ENCODE peak calls at places on chromosomes 4 and X, in six cellular contexts. One of them, this sample, is unnamed.
A peak's percentile ranks its signal among the peaks of the same experiment; 100 is the strongest.

GRCh38 chr4:57490520-57490919 is 380.3 kb upstream of the IGFBP7 start:
- DNase-seq in cardiac muscle cell: no peak
- DNase-seq in lower lobe of right lung: no peak
- DNase-seq in NT2/D1: no peak
- DNase-seq in lung: no peak
- DNase-seq in transverse colon: no peak
- DNase-seq in this sample: no peak

GRCh38 chr4:176271749-176272148 is 2.7 kb upstream of the ASB5 start:
- DNase-seq in lower lobe of right lung: no peak
- DNase-seq in cardiac muscle cell: no peak
- DNase-seq in NT2/D1: no peak
- DNase-seq in lung: no peak
- DNase-seq in transverse colon: no peak
- DNase-seq in this sample: no peak

GRCh38 chr4:122692641-122693520 is 39.6 kb upstream of the BBS12 start:
- DNase-seq in NT2/D1: no peak
- DNase-seq in cardiac muscle cell: peak; percentile 51
- DNase-seq in lung: no peak
- DNase-seq in lower lobe of right lung: no peak
- DNase-seq in transverse colon: no peak
- DNase-seq in this sample: no peak

GRCh38 chr4:95761871-95762270 is 78.0 kb upstream of the PDHA2 start:
- DNase-seq in lung: no peak
- DNase-seq in lower lobe of right lung: no peak
- DNase-seq in NT2/D1: no peak
- DNase-seq in cardiac muscle cell: no peak
- DNase-seq in transverse colon: no peak
- DNase-seq in this sample: no peak

GRCh38 chr4:24731448-24731847 is 63.9 kb upstream of the SOD3 start:
- DNase-seq in cardiac muscle cell: no peak
- DNase-seq in transverse colon: no peak
- DNase-seq in NT2/D1: no peak
- DNase-seq in lung: peak; percentile 1
- DNase-seq in lower lobe of right lung: no peak
- DNase-seq in this sample: no peak

GRCh38 chrX:51461053-51462050 is 35.0 kb downstream of the NUDT11 start:
- DNase-seq in cardiac muscle cell: peak; percentile 50
- DNase-seq in NT2/D1: no peak
- DNase-seq in lung: no peak
- DNase-seq in transverse colon: no peak
- DNase-seq in lower lobe of right lung: no peak
- DNase-seq in this sample: peak; percentile 5

GRCh38 chr4:12933760-12934221 is 550.3 kb downstream of the RAB28 start:
- DNase-seq in transverse colon: no peak
- DNase-seq in NT2/D1: no peak
- DNase-seq in lower lobe of right lung: no peak
- DNase-seq in cardiac muscle cell: no peak
- DNase-seq in lung: no peak
- DNase-seq in this sample: no peak

GRCh38 chr4:83516042-83516772 is 19.7 kb upstream of the GPAT3 start:
- DNase-seq in cardiac muscle cell: peak; percentile 66
- DNase-seq in NT2/D1: no peak
- DNase-seq in lung: no peak
- DNase-seq in lower lobe of right lung: no peak
- DNase-seq in transverse colon: no peak
- DNase-seq in this sample: peak; percentile 46

GRCh38 chr4:189802884-189803283 is 137.8 kb upstream of the FRG1 start:
- DNase-seq in NT2/D1: no peak
- DNase-seq in lung: no peak
- DNase-seq in lower lobe of right lung: no peak
- DNase-seq in transverse colon: no peak
- DNase-seq in cardiac muscle cell: no peak
- DNase-seq in this sample: no peak

GRCh38 chrX:11351375-11352295 is 58.4 kb downstream of the AMELX start:
- DNase-seq in transverse colon: peak; percentile 53
- DNase-seq in lung: no peak
- DNase-seq in cardiac muscle cell: peak; percentile 87
- DNase-seq in NT2/D1: no peak
- DNase-seq in lower lobe of right lung: peak; percentile 38
- DNase-seq in this sample: no peak

GRCh38 chr4:95516528-95517011 is 32.2 kb downstream of the UNC5C start:
- DNase-seq in lower lobe of right lung: no peak
- DNase-seq in NT2/D1: no peak
- DNase-seq in cardiac muscle cell: peak; percentile 61
- DNase-seq in lung: no peak
- DNase-seq in transverse colon: no peak
- DNase-seq in this sample: no peak

GRCh38 chr4:147808447-147808846 is 76.6 kb downstream of the ARHGAP10 start:
- DNase-seq in lung: no peak
- DNase-seq in cardiac muscle cell: peak; percentile 47
- DNase-seq in transverse colon: no peak
- DNase-seq in lower lobe of right lung: no peak
- DNase-seq in NT2/D1: no peak
- DNase-seq in this sample: no peak

GRCh38 chrX:39725928-39726619 is 371.7 kb downstream of the BCOR start:
- DNase-seq in cardiac muscle cell: peak; percentile 90
- DNase-seq in NT2/D1: no peak
- DNase-seq in lung: no peak
- DNase-seq in lower lobe of right lung: no peak
- DNase-seq in transverse colon: no peak
- DNase-seq in this sample: no peak

GRCh38 chrX:132909643-132910042 is 48.8 kb downstream of the HS6ST2 start:
- DNase-seq in NT2/D1: no peak
- DNase-seq in transverse colon: no peak
- DNase-seq in cardiac muscle cell: peak; percentile 73
- DNase-seq in lower lobe of right lung: no peak
- DNase-seq in lung: no peak
- DNase-seq in this sample: no peak

GRCh38 chr4:23122666-23123400 is 430.1 kb downstream of the GBA3 start:
- DNase-seq in cardiac muscle cell: no peak
- DNase-seq in lower lobe of right lung: no peak
- DNase-seq in lung: no peak
- DNase-seq in NT2/D1: no peak
- DNase-seq in transverse colon: no peak
- DNase-seq in this sample: no peak

GRCh38 chr4:160772668-160773067 is 1391.1 kb downstream of the FSTL5 start:
- DNase-seq in transverse colon: no peak
- DNase-seq in NT2/D1: no peak
- DNase-seq in lung: no peak
- DNase-seq in cardiac muscle cell: no peak
- DNase-seq in lower lobe of right lung: no peak
- DNase-seq in this sample: no peak

GRCh38 chr4:87524456-87524855 is 4.7 kb downstream of the SPARCL1 start:
- DNase-seq in transverse colon: no peak
- DNase-seq in NT2/D1: no peak
- DNase-seq in cardiac muscle cell: no peak
- DNase-seq in lower lobe of right lung: no peak
- DNase-seq in lung: no peak
- DNase-seq in this sample: no peak

GRCh38 chr4:67131224-67131623 is 414.1 kb downstream of the CENPC start:
- DNase-seq in lower lobe of right lung: no peak
- DNase-seq in transverse colon: no peak
- DNase-seq in cardiac muscle cell: no peak
- DNase-seq in lung: no peak
- DNase-seq in NT2/D1: no peak
- DNase-seq in this sample: no peak

GRCh38 chrX:139844163-139844562 is 88.7 kb downstream of the ATP11C start:
- DNase-seq in transverse colon: no peak
- DNase-seq in lower lobe of right lung: no peak
- DNase-seq in NT2/D1: no peak
- DNase-seq in lung: no peak
- DNase-seq in cardiac muscle cell: no peak
- DNase-seq in this sample: no peak

GRCh38 chr4:74751247-74751646 is 43.1 kb downstream of the BTC start:
- DNase-seq in transverse colon: no peak
- DNase-seq in NT2/D1: no peak
- DNase-seq in cardiac muscle cell: no peak
- DNase-seq in lower lobe of right lung: no peak
- DNase-seq in lung: no peak
- DNase-seq in this sample: no peak

GRCh38 chrX:107454302-107454701 is 4.8 kb downstream of the FRMPD3 start:
- DNase-seq in transverse colon: no peak
- DNase-seq in lung: no peak
- DNase-seq in cardiac muscle cell: no peak
- DNase-seq in lower lobe of right lung: no peak
- DNase-seq in NT2/D1: no peak
- DNase-seq in this sample: no peak

GRCh38 chrX:12970691-12971202 is 4.2 kb upstream of the TMSB4X start:
- DNase-seq in transverse colon: no peak
- DNase-seq in NT2/D1: no peak
- DNase-seq in lower lobe of right lung: no peak
- DNase-seq in cardiac muscle cell: peak; percentile 77
- DNase-seq in lung: no peak
- DNase-seq in this sample: peak; percentile 52

GRCh38 chr4:141501395-141501794 is 135.0 kb upstream of the IL15 start:
- DNase-seq in lower lobe of right lung: no peak
- DNase-seq in NT2/D1: no peak
- DNase-seq in lung: no peak
- DNase-seq in cardiac muscle cell: peak; percentile 17
- DNase-seq in transverse colon: no peak
- DNase-seq in this sample: no peak

GRCh38 chr4:153809916-153810810 is 21.3 kb upstream of the SFRP2 start:
- DNase-seq in lower lobe of right lung: no peak
- DNase-seq in transverse colon: no peak
- DNase-seq in cardiac muscle cell: no peak
- DNase-seq in lung: no peak
- DNase-seq in NT2/D1: no peak
- DNase-seq in this sample: no peak

GRCh38 chr4:4610672-4611071 is 68.8 kb upstream of the STX18 start:
- DNase-seq in lung: no peak
- DNase-seq in transverse colon: no peak
- DNase-seq in cardiac muscle cell: no peak
- DNase-seq in NT2/D1: no peak
- DNase-seq in lower lobe of right lung: no peak
- DNase-seq in this sample: no peak

GRCh38 chrX:66018585-66019309 is 21.1 kb downstream of the VSIG4 start:
- DNase-seq in lung: no peak
- DNase-seq in transverse colon: no peak
- DNase-seq in lower lobe of right lung: no peak
- DNase-seq in cardiac muscle cell: no peak
- DNase-seq in NT2/D1: no peak
- DNase-seq in this sample: no peak
- H3K4me1 ChIP-seq in lung: no peaks in the 10 kb centered on the region
- H3K4me1 ChIP-seq in transverse colon: no peaks in the 10 kb centered on the region
- H3K4me1 ChIP-seq in lower lobe of right lung: no peaks in the 10 kb centered on the region
- H3K4me1 ChIP-seq in cardiac muscle cell: no peaks in the 10 kb centered on the region
- H3K4me1 ChIP-seq in NT2/D1: no peaks in the 10 kb centered on the region
- H3K4me1 ChIP-seq in this sample: no peaks in the 10 kb centered on the region

GRCh38 chrX:9465380-9466114 is 689 bp downstream of the TBL1X start:
- DNase-seq in lung: no peak
- DNase-seq in lower lobe of right lung: peak; percentile 51
- DNase-seq in cardiac muscle cell: no peak
- DNase-seq in transverse colon: peak; percentile 23
- DNase-seq in NT2/D1: no peak
- DNase-seq in this sample: no peak

GRCh38 chrX:9467181-9467580 is 2.3 kb downstream of the TBL1X start:
- DNase-seq in cardiac muscle cell: no peak
- DNase-seq in NT2/D1: no peak
- DNase-seq in transverse colon: no peak
- DNase-seq in lung: no peak
- DNase-seq in lower lobe of right lung: no peak
- DNase-seq in this sample: no peak

GRCh38 chrX:9466115-9466495 is 1.2 kb downstream of the TBL1X start:
- DNase-seq in lung: no peak
- DNase-seq in cardiac muscle cell: peak; percentile 20
- DNase-seq in transverse colon: peak; percentile 51
- DNase-seq in NT2/D1: no peak
- DNase-seq in lower lobe of right lung: peak; percentile 64
- DNase-seq in this sample: no peak

GRCh38 chrX:9466711-9467110 is 1.9 kb downstream of the TBL1X start:
- DNase-seq in NT2/D1: no peak
- DNase-seq in transverse colon: no peak
- DNase-seq in lower lobe of right lung: no peak
- DNase-seq in lung: no peak
- DNase-seq in cardiac muscle cell: no peak
- DNase-seq in this sample: no peak

DNA sequence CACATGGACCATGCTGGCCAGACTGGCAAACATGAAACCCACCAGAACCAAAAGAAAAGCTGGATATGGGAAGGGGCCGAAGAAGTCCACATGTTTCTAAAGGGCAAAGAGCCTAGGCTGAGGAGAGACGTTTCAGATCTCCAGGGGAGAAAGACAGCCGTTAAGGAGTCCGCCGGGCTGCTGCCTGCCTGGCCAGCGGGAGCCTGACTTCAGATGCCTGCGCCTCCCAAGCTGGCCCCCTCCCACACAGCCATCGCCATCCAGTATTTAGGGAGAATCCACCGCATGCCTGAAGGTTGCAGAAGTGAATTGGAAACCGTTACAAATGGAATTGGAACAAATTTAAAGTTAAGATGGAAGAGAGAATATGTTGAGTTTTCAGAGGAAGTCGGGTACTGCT is 2.9 kb downstream of the TBL1X start:
- DNase-seq in cardiac muscle cell: no peak
- DNase-seq in lower lobe of right lung: no peak
- DNase-seq in transverse colon: no peak
- DNase-seq in lung: no peak
- DNase-seq in NT2/D1: no peak
- DNase-seq in this sample: no peak
- H3K4me1 ChIP-seq in cardiac muscle cell: peaks cover 18% of the 10 kb centered on the region
- H3K4me1 ChIP-seq in lower lobe of right lung: peaks cover 25% of the 10 kb centered on the region
- H3K4me1 ChIP-seq in transverse colon: no peaks in the 10 kb centered on the region
- H3K4me1 ChIP-seq in lung: no peaks in the 10 kb centered on the region
- H3K4me1 ChIP-seq in NT2/D1: peaks cover 3% of the 10 kb centered on the region
- H3K4me1 ChIP-seq in this sample: no peaks in the 10 kb centered on the region

GRCh38 chr4:185836268-185837084 is 24.5 kb upstream of the SORBS2 start:
- DNase-seq in lung: no peak
- DNase-seq in lower lobe of right lung: no peak
- DNase-seq in NT2/D1: no peak
- DNase-seq in cardiac muscle cell: no peak
- DNase-seq in transverse colon: no peak
- DNase-seq in this sample: no peak

GRCh38 chr4:185835336-185835735 is 23.3 kb upstream of the SORBS2 start:
- DNase-seq in cardiac muscle cell: no peak
- DNase-seq in NT2/D1: no peak
- DNase-seq in transverse colon: no peak
- DNase-seq in lower lobe of right lung: no peak
- DNase-seq in lung: no peak
- DNase-seq in this sample: no peak

GRCh38 chr4:185834778-185835177 is 22.8 kb upstream of the SORBS2 start:
- DNase-seq in cardiac muscle cell: no peak
- DNase-seq in transverse colon: no peak
- DNase-seq in lung: no peak
- DNase-seq in NT2/D1: no peak
- DNase-seq in lower lobe of right lung: no peak
- DNase-seq in this sample: no peak

GRCh38 chr4:185834088-185834487 is 22.1 kb upstream of the SORBS2 start:
- DNase-seq in lung: no peak
- DNase-seq in transverse colon: no peak
- DNase-seq in NT2/D1: no peak
- DNase-seq in cardiac muscle cell: no peak
- DNase-seq in lower lobe of right lung: no peak
- DNase-seq in this sample: no peak

GRCh38 chr4:185835814-185836213 is 23.8 kb upstream of the SORBS2 start:
- DNase-seq in transverse colon: no peak
- DNase-seq in cardiac muscle cell: no peak
- DNase-seq in lung: no peak
- DNase-seq in NT2/D1: no peak
- DNase-seq in lower lobe of right lung: no peak
- DNase-seq in this sample: no peak
- H3K4me1 ChIP-seq in transverse colon: peaks cover 19% of the 10 kb centered on the region
- H3K4me1 ChIP-seq in cardiac muscle cell: peaks cover 74% of the 10 kb centered on the region
- H3K4me1 ChIP-seq in lung: peaks cover 21% of the 10 kb centered on the region
- H3K4me1 ChIP-seq in NT2/D1: peaks cover 6% of the 10 kb centered on the region
- H3K4me1 ChIP-seq in lower lobe of right lung: peaks cover 30% of the 10 kb centered on the region
- H3K4me1 ChIP-seq in this sample: peaks cover 5% of the 10 kb centered on the region

GRCh38 chr4:1192091-1192492 is 19.7 kb upstream of the SPON2 start:
- DNase-seq in cardiac muscle cell: peak; percentile 98
- DNase-seq in transverse colon: peak; percentile 83
- DNase-seq in lower lobe of right lung: peak; percentile 64
- DNase-seq in lung: peak; percentile 79
- DNase-seq in NT2/D1: no peak
- DNase-seq in this sample: peak; percentile 76
- H3K4me1 ChIP-seq in cardiac muscle cell: no peaks in the 10 kb centered on the region
- H3K4me1 ChIP-seq in transverse colon: peaks cover 19% of the 10 kb centered on the region
- H3K4me1 ChIP-seq in lower lobe of right lung: peaks cover 32% of the 10 kb centered on the region
- H3K4me1 ChIP-seq in lung: no peaks in the 10 kb centered on the region
- H3K4me1 ChIP-seq in NT2/D1: no peaks in the 10 kb centered on the region
- H3K4me1 ChIP-seq in this sample: no peaks in the 10 kb centered on the region

This sample was measured in small intestine.